ENCODE peak calls at places on chromosomes 1 and 21, in eight cellular contexts. U is hepatic stellate cell, T is NCI-H446 treated with DMSO at 0.1 percent for 48 hours, Q is thoracic aorta, N is fibroblast of mammary gland, G is nucleus accumbens, Y is GM04504, C is BE2C. D is an unnamed sample.

GRCh38 chr1:64933296-64934070 is 32.9 kb downstream of the JAK1 start:
- DNase-seq in U (peak), T (no peak), Q (peak), N (peak), G (no peak), Y (peak), C (no peak), D (peak)

GRCh38 chr1:233613252-233614172 is at the start of gene KCNK1:
- DNase-seq in U (no peak), T (peak), Q (peak), N (peak), G (peak), Y (peak), C (no peak), D (peak)

GRCh38 chr1:115237507-115237906 is 100.5 kb downstream of the NGF start:
- DNase-seq in U (no peak), T (no peak), Q (no peak), N (peak), G (no peak), Y (no peak), C (no peak), D (no peak)

GRCh38 chr1:206472454-206472853 is 2.2 kb downstream of the IKBKE start:
- DNase-seq in U (peak), T (no peak), Q (no peak), N (peak), G (no peak), Y (peak), C (no peak), D (peak)

GRCh38 chr1:82567308-82567707 is 766.6 kb downstream of the ADGRL2 start:
- DNase-seq in U (no peak), T (no peak), Q (no peak), N (no peak), G (no peak), Y (no peak), C (no peak), D (no peak)

GRCh38 chr1:155166373-155167165 is 6.5 kb downstream of the KRTCAP2 start:
- DNase-seq in U (no peak), T (no peak), Q (no peak), N (no peak), G (peak), Y (no peak), C (peak), D (no peak)

GRCh38 chr1:153355445-153356071 is 2.1 kb upstream of the S100A9 start:
- DNase-seq in U (peak), T (peak), Q (no peak), N (peak), G (peak), Y (peak), C (peak), D (peak)

GRCh38 chr21:17498586-17498985 is 14.3 kb upstream of the CXADR start:
- DNase-seq in U (no peak), T (no peak), Q (no peak), N (no peak), G (no peak), Y (no peak), C (no peak), D (no peak)

GRCh38 chr1:189567890-189568289 is 909.8 kb downstream of the BRINP3 start:
- DNase-seq in U (no peak), T (peak), Q (no peak), N (no peak), G (no peak), Y (no peak), C (no peak), D (no peak)

GRCh38 chr1:152023221-152023620 is 13.6 kb downstream of the S100A11 start:
- DNase-seq in U (no peak), T (no peak), Q (no peak), N (no peak), G (no peak), Y (no peak), C (no peak), D (no peak)

GRCh38 chr1:231763481-231763880 is 136.9 kb downstream of the DISC1 start:
- DNase-seq in U (no peak), T (no peak), Q (no peak), N (no peak), G (no peak), Y (no peak), C (no peak), D (no peak)

GRCh38 chr21:36788116-36788515 is 89.2 kb downstream of the SIM2 start:
- DNase-seq in U (peak), T (no peak), Q (no peak), N (no peak), G (no peak), Y (no peak), C (no peak), D (no peak)

GRCh38 chr1:85090225-85090624 is 41.9 kb upstream of the MCOLN3 start:
- DNase-seq in U (no peak), T (no peak), Q (no peak), N (no peak), G (no peak), Y (no peak), C (no peak), D (no peak)

GRCh38 chr1:43206721-43207228 is 34.6 kb downstream of the CFAP57 start:
- DNase-seq in U (peak), T (no peak), Q (no peak), N (peak), G (no peak), Y (peak), C (no peak), D (peak)

GRCh38 chr1:153168686-153169085 is 18.0 kb upstream of the SPRR2G start:
- DNase-seq in U (no peak), T (no peak), Q (no peak), N (no peak), G (no peak), Y (no peak), C (no peak), D (no peak)